ENCODE peak calls at places on chromosomes 1 and 21, in six cellular contexts. One of them, this sample, is unnamed.

GRCh38 chr1:3775498-3776230 is 3.1 kb downstream of the SMIM1 start:
- DNase-seq in HTR-8/SVneo: peak
- DNase-seq in activated CD4-positive, CD25-positive, alpha-beta regulatory T cell: no peak
- DNase-seq in mucosa of descending colon: peak
- DNase-seq in activated effector memory CD4-positive, alpha-beta T cell treated with Interleukin-2 at 50 U/mL for 16 hours: peak
- DNase-seq in MM.1S: peak
- DNase-seq in this sample: no peak

GRCh38 chr1:20325844-20326323 is 35.2 kb downstream of the VWA5B1 start:
- DNase-seq in HTR-8/SVneo: no peak
- DNase-seq in activated CD4-positive, CD25-positive, alpha-beta regulatory T cell: no peak
- DNase-seq in mucosa of descending colon: no peak
- DNase-seq in activated effector memory CD4-positive, alpha-beta T cell treated with Interleukin-2 at 50 U/mL for 16 hours: no peak
- DNase-seq in MM.1S: no peak
- DNase-seq in this sample: no peak

GRCh38 chr1:222095606-222096475 is 354.0 kb upstream of the DUSP10 start:
- DNase-seq in HTR-8/SVneo: peak
- DNase-seq in activated CD4-positive, CD25-positive, alpha-beta regulatory T cell: no peak
- DNase-seq in mucosa of descending colon: peak
- DNase-seq in activated effector memory CD4-positive, alpha-beta T cell treated with Interleukin-2 at 50 U/mL for 16 hours: peak
- DNase-seq in MM.1S: peak
- DNase-seq in this sample: no peak

GRCh38 chr1:42137766-42138165 is 15.4 kb upstream of the GUCA2B start:
- DNase-seq in HTR-8/SVneo: no peak
- DNase-seq in activated CD4-positive, CD25-positive, alpha-beta regulatory T cell: no peak
- DNase-seq in mucosa of descending colon: no peak
- DNase-seq in activated effector memory CD4-positive, alpha-beta T cell treated with Interleukin-2 at 50 U/mL for 16 hours: no peak
- DNase-seq in MM.1S: no peak
- DNase-seq in this sample: no peak

GRCh38 chr1:32915766-32916455 is 14.7 kb upstream of the TMEM54 start:
- DNase-seq in HTR-8/SVneo: no peak
- DNase-seq in activated CD4-positive, CD25-positive, alpha-beta regulatory T cell: no peak
- DNase-seq in mucosa of descending colon: no peak
- DNase-seq in activated effector memory CD4-positive, alpha-beta T cell treated with Interleukin-2 at 50 U/mL for 16 hours: no peak
- DNase-seq in MM.1S: no peak
- DNase-seq in this sample: no peak

GRCh38 chr1:234997201-234998173 is 131.2 kb downstream of the TOMM20 start:
- DNase-seq in HTR-8/SVneo: peak
- DNase-seq in activated CD4-positive, CD25-positive, alpha-beta regulatory T cell: no peak
- DNase-seq in mucosa of descending colon: peak
- DNase-seq in activated effector memory CD4-positive, alpha-beta T cell treated with Interleukin-2 at 50 U/mL for 16 hours: no peak
- DNase-seq in MM.1S: no peak
- DNase-seq in this sample: peak

GRCh38 chr1:205199090-205199930 is 12.2 kb downstream of the DSTYK start:
- DNase-seq in HTR-8/SVneo: peak
- DNase-seq in activated CD4-positive, CD25-positive, alpha-beta regulatory T cell: no peak
- DNase-seq in mucosa of descending colon: no peak
- DNase-seq in activated effector memory CD4-positive, alpha-beta T cell treated with Interleukin-2 at 50 U/mL for 16 hours: no peak
- DNase-seq in MM.1S: no peak
- DNase-seq in this sample: no peak

GRCh38 chr1:150686275-150686674 is 10.7 kb downstream of the GOLPH3L start:
- DNase-seq in HTR-8/SVneo: no peak
- DNase-seq in activated CD4-positive, CD25-positive, alpha-beta regulatory T cell: no peak
- DNase-seq in mucosa of descending colon: no peak
- DNase-seq in activated effector memory CD4-positive, alpha-beta T cell treated with Interleukin-2 at 50 U/mL for 16 hours: no peak
- DNase-seq in MM.1S: no peak
- DNase-seq in this sample: no peak

GRCh38 chr1:239253032-239253431 is 133.3 kb upstream of the CHRM3 start:
- DNase-seq in HTR-8/SVneo: no peak
- DNase-seq in activated CD4-positive, CD25-positive, alpha-beta regulatory T cell: no peak
- DNase-seq in mucosa of descending colon: no peak
- DNase-seq in activated effector memory CD4-positive, alpha-beta T cell treated with Interleukin-2 at 50 U/mL for 16 hours: no peak
- DNase-seq in MM.1S: no peak
- DNase-seq in this sample: no peak

GRCh38 chr21:43957128-43957571 is 55.0 kb upstream of the TRAPPC10 start:
- DNase-seq in HTR-8/SVneo: no peak
- DNase-seq in activated CD4-positive, CD25-positive, alpha-beta regulatory T cell: no peak
- DNase-seq in mucosa of descending colon: peak
- DNase-seq in activated effector memory CD4-positive, alpha-beta T cell treated with Interleukin-2 at 50 U/mL for 16 hours: no peak
- DNase-seq in MM.1S: no peak
- DNase-seq in this sample: no peak

GRCh38 chr21:15894596-15894995 is 164.8 kb downstream of the USP25 start:
- DNase-seq in HTR-8/SVneo: no peak
- DNase-seq in activated CD4-positive, CD25-positive, alpha-beta regulatory T cell: no peak
- DNase-seq in mucosa of descending colon: no peak
- DNase-seq in activated effector memory CD4-positive, alpha-beta T cell treated with Interleukin-2 at 50 U/mL for 16 hours: no peak
- DNase-seq in MM.1S: no peak
- DNase-seq in this sample: no peak

GRCh38 chr1:59422921-59423575 is 126.2 kb downstream of the FGGY start:
- DNase-seq in HTR-8/SVneo: no peak
- DNase-seq in activated CD4-positive, CD25-positive, alpha-beta regulatory T cell: no peak
- DNase-seq in mucosa of descending colon: peak
- DNase-seq in activated effector memory CD4-positive, alpha-beta T cell treated with Interleukin-2 at 50 U/mL for 16 hours: no peak
- DNase-seq in MM.1S: no peak
- DNase-seq in this sample: no peak

GRCh38 chr1:152869808-152870419 is 8.2 kb upstream of the SMCP start:
- DNase-seq in HTR-8/SVneo: peak
- DNase-seq in activated CD4-positive, CD25-positive, alpha-beta regulatory T cell: peak
- DNase-seq in mucosa of descending colon: peak
- DNase-seq in activated effector memory CD4-positive, alpha-beta T cell treated with Interleukin-2 at 50 U/mL for 16 hours: peak
- DNase-seq in MM.1S: peak
- DNase-seq in this sample: no peak

GRCh38 chr1:228345201-228345930 is 61.3 kb downstream of the TRIM11 start:
- DNase-seq in HTR-8/SVneo: no peak
- DNase-seq in activated CD4-positive, CD25-positive, alpha-beta regulatory T cell: no peak
- DNase-seq in mucosa of descending colon: peak
- DNase-seq in activated effector memory CD4-positive, alpha-beta T cell treated with Interleukin-2 at 50 U/mL for 16 hours: no peak
- DNase-seq in MM.1S: no peak
- DNase-seq in this sample: no peak

GRCh38 chr1:40802078-40803075 is 18.8 kb downstream of the KCNQ4 start:
- DNase-seq in HTR-8/SVneo: no peak
- DNase-seq in activated CD4-positive, CD25-positive, alpha-beta regulatory T cell: peak
- DNase-seq in mucosa of descending colon: peak
- DNase-seq in activated effector memory CD4-positive, alpha-beta T cell treated with Interleukin-2 at 50 U/mL for 16 hours: peak
- DNase-seq in MM.1S: peak
- DNase-seq in this sample: peak

GRCh38 chr21:26736449-26736848 is 108.8 kb downstream of the ADAMTS1 start:
- DNase-seq in HTR-8/SVneo: no peak
- DNase-seq in activated CD4-positive, CD25-positive, alpha-beta regulatory T cell: no peak
- DNase-seq in mucosa of descending colon: no peak
- DNase-seq in activated effector memory CD4-positive, alpha-beta T cell treated with Interleukin-2 at 50 U/mL for 16 hours: no peak
- DNase-seq in MM.1S: no peak
- DNase-seq in this sample: no peak

GRCh38 chr1:226882631-226883409 is 12.4 kb downstream of the PSEN2 start:
- DNase-seq in HTR-8/SVneo: peak
- DNase-seq in activated CD4-positive, CD25-positive, alpha-beta regulatory T cell: no peak
- DNase-seq in mucosa of descending colon: no peak
- DNase-seq in activated effector memory CD4-positive, alpha-beta T cell treated with Interleukin-2 at 50 U/mL for 16 hours: no peak
- DNase-seq in MM.1S: peak
- DNase-seq in this sample: no peak

GRCh38 chr1:3795453-3796214 is 664 bp downstream of the LRRC47 start:
- DNase-seq in HTR-8/SVneo: no peak
- DNase-seq in activated CD4-positive, CD25-positive, alpha-beta regulatory T cell: no peak
- DNase-seq in mucosa of descending colon: no peak
- DNase-seq in activated effector memory CD4-positive, alpha-beta T cell treated with Interleukin-2 at 50 U/mL for 16 hours: no peak
- DNase-seq in MM.1S: no peak
- DNase-seq in this sample: no peak

GRCh38 chr1:241994171-241994570 is 4.7 kb downstream of the MAP1LC3C start:
- DNase-seq in HTR-8/SVneo: no peak
- DNase-seq in activated CD4-positive, CD25-positive, alpha-beta regulatory T cell: no peak
- DNase-seq in mucosa of descending colon: no peak
- DNase-seq in activated effector memory CD4-positive, alpha-beta T cell treated with Interleukin-2 at 50 U/mL for 16 hours: no peak
- DNase-seq in MM.1S: no peak
- DNase-seq in this sample: no peak

GRCh38 chr1:205248793-205249601 is 21.3 kb downstream of the TMCC2 start:
- DNase-seq in HTR-8/SVneo: no peak
- DNase-seq in activated CD4-positive, CD25-positive, alpha-beta regulatory T cell: no peak
- DNase-seq in mucosa of descending colon: peak
- DNase-seq in activated effector memory CD4-positive, alpha-beta T cell treated with Interleukin-2 at 50 U/mL for 16 hours: no peak
- DNase-seq in MM.1S: no peak
- DNase-seq in this sample: peak

GRCh38 chr21:17989780-17990179 is 170.6 kb upstream of the C21orf91 start:
- DNase-seq in HTR-8/SVneo: no peak
- DNase-seq in activated CD4-positive, CD25-positive, alpha-beta regulatory T cell: no peak
- DNase-seq in mucosa of descending colon: no peak
- DNase-seq in activated effector memory CD4-positive, alpha-beta T cell treated with Interleukin-2 at 50 U/mL for 16 hours: no peak
- DNase-seq in MM.1S: no peak
- DNase-seq in this sample: no peak

GRCh38 chr1:207283421-207283820 is 38.1 kb upstream of the CD55 start:
- DNase-seq in HTR-8/SVneo: no peak
- DNase-seq in activated CD4-positive, CD25-positive, alpha-beta regulatory T cell: no peak
- DNase-seq in mucosa of descending colon: no peak
- DNase-seq in activated effector memory CD4-positive, alpha-beta T cell treated with Interleukin-2 at 50 U/mL for 16 hours: no peak
- DNase-seq in MM.1S: no peak
- DNase-seq in this sample: no peak

GRCh38 chr1:212601524-212601923 is 7.0 kb upstream of the ATF3 start:
- DNase-seq in HTR-8/SVneo: no peak
- DNase-seq in activated CD4-positive, CD25-positive, alpha-beta regulatory T cell: no peak
- DNase-seq in mucosa of descending colon: no peak
- DNase-seq in activated effector memory CD4-positive, alpha-beta T cell treated with Interleukin-2 at 50 U/mL for 16 hours: no peak
- DNase-seq in MM.1S: no peak
- DNase-seq in this sample: no peak

GRCh38 chr21:42829417-42829816 is 49.9 kb downstream of the WDR4 start:
- DNase-seq in HTR-8/SVneo: no peak
- DNase-seq in activated CD4-positive, CD25-positive, alpha-beta regulatory T cell: no peak
- DNase-seq in mucosa of descending colon: no peak
- DNase-seq in activated effector memory CD4-positive, alpha-beta T cell treated with Interleukin-2 at 50 U/mL for 16 hours: no peak
- DNase-seq in MM.1S: no peak
- DNase-seq in this sample: no peak

GRCh38 chr1:116769994-116770393 is 15.8 kb downstream of the CD2 start:
- DNase-seq in HTR-8/SVneo: no peak
- DNase-seq in activated CD4-positive, CD25-positive, alpha-beta regulatory T cell: no peak
- DNase-seq in mucosa of descending colon: no peak
- DNase-seq in activated effector memory CD4-positive, alpha-beta T cell treated with Interleukin-2 at 50 U/mL for 16 hours: no peak
- DNase-seq in MM.1S: no peak
- DNase-seq in this sample: no peak

GRCh38 chr1:57124768-57125446 is 159.1 kb upstream of the C8B start:
- DNase-seq in HTR-8/SVneo: no peak
- DNase-seq in activated CD4-positive, CD25-positive, alpha-beta regulatory T cell: no peak
- DNase-seq in mucosa of descending colon: no peak
- DNase-seq in activated effector memory CD4-positive, alpha-beta T cell treated with Interleukin-2 at 50 U/mL for 16 hours: no peak
- DNase-seq in MM.1S: no peak
- DNase-seq in this sample: no peak

GRCh38 chr1:166233750-166234366 is 67.1 kb upstream of the FAM78B start:
- DNase-seq in HTR-8/SVneo: no peak
- DNase-seq in activated CD4-positive, CD25-positive, alpha-beta regulatory T cell: no peak
- DNase-seq in mucosa of descending colon: no peak
- DNase-seq in activated effector memory CD4-positive, alpha-beta T cell treated with Interleukin-2 at 50 U/mL for 16 hours: no peak
- DNase-seq in MM.1S: no peak
- DNase-seq in this sample: no peak

GRCh38 chr1:54989473-54989872 is 9.0 kb downstream of the TMEM61 start:
- DNase-seq in HTR-8/SVneo: no peak
- DNase-seq in activated CD4-positive, CD25-positive, alpha-beta regulatory T cell: no peak
- DNase-seq in mucosa of descending colon: peak
- DNase-seq in activated effector memory CD4-positive, alpha-beta T cell treated with Interleukin-2 at 50 U/mL for 16 hours: no peak
- DNase-seq in MM.1S: no peak
- DNase-seq in this sample: no peak

GRCh38 chr1:27630859-27631491 is 4.0 kb downstream of the FGR start:
- DNase-seq in HTR-8/SVneo: no peak
- DNase-seq in activated CD4-positive, CD25-positive, alpha-beta regulatory T cell: no peak
- DNase-seq in mucosa of descending colon: no peak
- DNase-seq in activated effector memory CD4-positive, alpha-beta T cell treated with Interleukin-2 at 50 U/mL for 16 hours: no peak
- DNase-seq in MM.1S: no peak
- DNase-seq in this sample: no peak

GRCh38 chr1:145977486-145978476 is 13.3 kb downstream of the POLR3GL start:
- DNase-seq in HTR-8/SVneo: peak
- DNase-seq in activated CD4-positive, CD25-positive, alpha-beta regulatory T cell: peak
- DNase-seq in mucosa of descending colon: no peak
- DNase-seq in activated effector memory CD4-positive, alpha-beta T cell treated with Interleukin-2 at 50 U/mL for 16 hours: peak
- DNase-seq in MM.1S: peak
- DNase-seq in this sample: peak

GRCh38 chr1:235455097-235455496 is 49.2 kb downstream of the B3GALNT2 start:
- DNase-seq in HTR-8/SVneo: no peak
- DNase-seq in activated CD4-positive, CD25-positive, alpha-beta regulatory T cell: no peak
- DNase-seq in mucosa of descending colon: no peak
- DNase-seq in activated effector memory CD4-positive, alpha-beta T cell treated with Interleukin-2 at 50 U/mL for 16 hours: no peak
- DNase-seq in MM.1S: no peak
- DNase-seq in this sample: no peak

GRCh38 chr1:172976222-172977041 is 74.3 kb downstream of the TNFSF18 start:
- DNase-seq in HTR-8/SVneo: no peak
- DNase-seq in activated CD4-positive, CD25-positive, alpha-beta regulatory T cell: no peak
- DNase-seq in mucosa of descending colon: peak
- DNase-seq in activated effector memory CD4-positive, alpha-beta T cell treated with Interleukin-2 at 50 U/mL for 16 hours: no peak
- DNase-seq in MM.1S: no peak
- DNase-seq in this sample: no peak

GRCh38 chr1:245062906-245063305 is 91.9 kb upstream of the KIF26B start:
- DNase-seq in HTR-8/SVneo: no peak
- DNase-seq in activated CD4-positive, CD25-positive, alpha-beta regulatory T cell: no peak
- DNase-seq in mucosa of descending colon: no peak
- DNase-seq in activated effector memory CD4-positive, alpha-beta T cell treated with Interleukin-2 at 50 U/mL for 16 hours: no peak
- DNase-seq in MM.1S: no peak
- DNase-seq in this sample: no peak

GRCh38 chr21:32858628-32859027 is 87.1 kb upstream of the PAXBP1 start:
- DNase-seq in HTR-8/SVneo: no peak
- DNase-seq in activated CD4-positive, CD25-positive, alpha-beta regulatory T cell: no peak
- DNase-seq in mucosa of descending colon: no peak
- DNase-seq in activated effector memory CD4-positive, alpha-beta T cell treated with Interleukin-2 at 50 U/mL for 16 hours: no peak
- DNase-seq in MM.1S: no peak
- DNase-seq in this sample: no peak

GRCh38 chr1:174266476-174266875 is 107.2 kb downstream of the RABGAP1L start:
- DNase-seq in HTR-8/SVneo: no peak
- DNase-seq in activated CD4-positive, CD25-positive, alpha-beta regulatory T cell: no peak
- DNase-seq in mucosa of descending colon: no peak
- DNase-seq in activated effector memory CD4-positive, alpha-beta T cell treated with Interleukin-2 at 50 U/mL for 16 hours: no peak
- DNase-seq in MM.1S: no peak
- DNase-seq in this sample: no peak

GRCh38 chr1:13605159-13605558 is 21.5 kb downstream of the PDPN start:
- DNase-seq in HTR-8/SVneo: peak
- DNase-seq in activated CD4-positive, CD25-positive, alpha-beta regulatory T cell: no peak
- DNase-seq in mucosa of descending colon: no peak
- DNase-seq in activated effector memory CD4-positive, alpha-beta T cell treated with Interleukin-2 at 50 U/mL for 16 hours: no peak
- DNase-seq in MM.1S: no peak
- DNase-seq in this sample: no peak

GRCh38 chr1:231691618-231692259 is 65.1 kb downstream of the DISC1 start:
- DNase-seq in HTR-8/SVneo: peak
- DNase-seq in activated CD4-positive, CD25-positive, alpha-beta regulatory T cell: no peak
- DNase-seq in mucosa of descending colon: no peak
- DNase-seq in activated effector memory CD4-positive, alpha-beta T cell treated with Interleukin-2 at 50 U/mL for 16 hours: no peak
- DNase-seq in MM.1S: no peak
- DNase-seq in this sample: no peak

GRCh38 chr1:32992489-32993214 is 28.0 kb upstream of the RNF19B start:
- DNase-seq in HTR-8/SVneo: peak
- DNase-seq in activated CD4-positive, CD25-positive, alpha-beta regulatory T cell: no peak
- DNase-seq in mucosa of descending colon: peak
- DNase-seq in activated effector memory CD4-positive, alpha-beta T cell treated with Interleukin-2 at 50 U/mL for 16 hours: peak
- DNase-seq in MM.1S: peak
- DNase-seq in this sample: peak

GRCh38 chr1:54611621-54612020 is 11.7 kb downstream of the FAM151A start:
- DNase-seq in HTR-8/SVneo: no peak
- DNase-seq in activated CD4-positive, CD25-positive, alpha-beta regulatory T cell: no peak
- DNase-seq in mucosa of descending colon: peak
- DNase-seq in activated effector memory CD4-positive, alpha-beta T cell treated with Interleukin-2 at 50 U/mL for 16 hours: no peak
- DNase-seq in MM.1S: no peak
- DNase-seq in this sample: peak